ENCODE peak calls at places on chromosomes 13 and 19, in six cellular contexts. O is stimulated activated CD4-positive, alpha-beta T cell treated with anti-CD3 and anti-CD28 coated beads, Interleukin-12 subunit alpha, Interleukin-12 subunit beta, amount 100 ng/mL, for 4 hours; M is stimulated activated CD8-positive, alpha-beta memory T cell treated with anti-CD3 and anti-CD28 coated beads, Interleukin-2, amount 100 ng/mL, for 48 hours; Y is amygdala; B is KG1; F is A549. N is an unnamed sample.

GRCh38 chr19:22052644-22053013 is 345 bp downstream of the ZNF257 start:
- DNase-seq in O (no peak), M (no peak), Y (no peak), B (no peak), F (no peak), N (no peak)

GRCh38 chr19:4391701-4392543 is 8.4 kb downstream of the SH3GL1 start:
- DNase-seq in O (no peak), M (no peak), Y (no peak), B (no peak), F (no peak), N (no peak)

GRCh38 chr13:60756306-60756705 is 359.3 kb downstream of the TDRD3 start:
- DNase-seq in O (no peak), M (no peak), Y (no peak), B (no peak), F (no peak), N (no peak)

GRCh38 chr13:44272692-44273091 is 100.9 kb upstream of the SERP2 start:
- DNase-seq in O (no peak), M (no peak), Y (no peak), B (no peak), F (no peak), N (peak; percentile 86)

GRCh38 chr19:37572203-37572602 is 22.4 kb downstream of the ZNF571 start:
- DNase-seq in O (no peak), M (no peak), Y (no peak), B (no peak), F (no peak), N (peak; percentile 36)

GRCh38 chr13:51359352-51359751 is 19.9 kb downstream of the SERPINE3 start:
- DNase-seq in O (no peak), M (no peak), Y (no peak), B (no peak), F (no peak), N (no peak)

GRCh38 chr13:75365724-75366173 is 116.2 kb downstream of the TBC1D4 start:
- DNase-seq in O (no peak), M (no peak), Y (no peak), B (no peak), F (peak; percentile 1), N (peak; percentile 93)

GRCh38 chr19:11699931-11700794 is 38.6 kb downstream of the ZNF823 start:
- DNase-seq in O (no peak), M (no peak), Y (no peak), B (no peak), F (no peak), N (peak; percentile 43)

GRCh38 chr19:13784731-13785452 is 10.4 kb upstream of the ZSWIM4 start:
- DNase-seq in O (peak; percentile 71), M (peak; percentile 63), Y (peak; percentile 48), B (peak; percentile 37), F (no peak), N (peak; percentile 68)

GRCh38 chr13:44197791-44198770 is 175.5 kb upstream of the SERP2 start:
- DNase-seq in O (no peak), M (peak; percentile 20), Y (no peak), B (no peak), F (no peak), N (peak; percentile 83)

GRCh38 chr13:85742355-85742754 is 56.9 kb downstream of the SLITRK6 start:
- DNase-seq in O (no peak), M (no peak), Y (no peak), B (no peak), F (no peak), N (no peak)

GRCh38 chr13:60431108-60431700 is 34.2 kb downstream of the TDRD3 start:
- DNase-seq in O (no peak), M (no peak), Y (no peak), B (peak; percentile 41), F (peak; percentile 18), N (peak; percentile 51)

GRCh38 chr13:51547425-51548176 is 36.7 kb upstream of the WDFY2 start:
- DNase-seq in O (no peak), M (no peak), Y (no peak), B (no peak), F (no peak), N (no peak)

GRCh38 chr19:31947436-31947835 is 398.0 kb upstream of the ZNF507 start:
- DNase-seq in O (no peak), M (no peak), Y (no peak), B (no peak), F (no peak), N (no peak)

GRCh38 chr19:17495639-17496265 is 15.7 kb upstream of the PGLS start:
- DNase-seq in O (no peak), M (no peak), Y (no peak), B (no peak), F (no peak), N (no peak)

GRCh38 chr19:33660426-33661160 is 38.8 kb downstream of the CHST8 start:
- DNase-seq in O (no peak), M (no peak), Y (no peak), B (no peak), F (no peak), N (no peak)

GRCh38 chr13:35127466-35127865 is 185.4 kb downstream of the NBEA start:
- DNase-seq in O (no peak), M (no peak), Y (no peak), B (no peak), F (no peak), N (no peak)

GRCh38 chr13:19860884-19861655 is 2.4 kb downstream of the ZMYM5 start:
- DNase-seq in O (no peak), M (no peak), Y (no peak), B (no peak), F (no peak), N (peak; percentile 92)

GRCh38 chr19:10209305-10209704 is 14.6 kb upstream of the DNMT1 start:
- DNase-seq in O (no peak), M (no peak), Y (no peak), B (no peak), F (no peak), N (peak; percentile 63)

GRCh38 chr13:101325423-101325822 is 90.9 kb downstream of the NALCN start:
- DNase-seq in O (no peak), M (no peak), Y (no peak), B (no peak), F (no peak), N (no peak)

GRCh38 chr19:31127132-31127967 is 221.9 kb downstream of the TSHZ3 start:
- DNase-seq in O (no peak), M (no peak), Y (no peak), B (no peak), F (peak; percentile 67), N (peak; percentile 85)

GRCh38 chr19:35673121-35673804 is 6.9 kb downstream of the UPK1A start:
- DNase-seq in O (peak; percentile 34), M (peak; percentile 37), Y (no peak), B (no peak), F (peak; percentile 99), N (peak; percentile 67)

GRCh38 chr19:5024282-5024681 is 55.4 kb downstream of the KDM4B start:
- DNase-seq in O (no peak), M (no peak), Y (no peak), B (no peak), F (no peak), N (no peak)

GRCh38 chr19:5455367-5456129 is at the start of gene ZNRF4:
- DNase-seq in O (no peak), M (no peak), Y (no peak), B (no peak), F (no peak), N (no peak)

GRCh38 chr19:49596954-49597702 is 6.1 kb downstream of the PRR12 start:
- DNase-seq in O (no peak), M (no peak), Y (no peak), B (no peak), F (no peak), N (no peak)

GRCh38 chr19:3098141-3098514 is 4.0 kb downstream of the GNA11 start:
- DNase-seq in O (no peak), M (no peak), Y (no peak), B (no peak), F (no peak), N (no peak)

GRCh38 chr19:7908742-7909461 is 5.2 kb downstream of the MAP2K7 start:
- DNase-seq in O (no peak), M (no peak), Y (no peak), B (no peak), F (no peak), N (no peak)

GRCh38 chr13:70171151-70171550 is 62.9 kb upstream of the KLHL1 start:
- DNase-seq in O (no peak), M (no peak), Y (no peak), B (no peak), F (no peak), N (no peak)

GRCh38 chr13:107476068-107476467 is 739.3 kb downstream of the LIG4 start:
- DNase-seq in O (no peak), M (no peak), Y (no peak), B (no peak), F (no peak), N (peak; percentile 15)

GRCh38 chr13:33940256-33940655 is 122.3 kb downstream of the RFC3 start:
- DNase-seq in O (no peak), M (no peak), Y (no peak), B (no peak), F (no peak), N (no peak)

GRCh38 chr19:50322931-50323781 is 6.0 kb downstream of the KCNC3 start:
- DNase-seq in O (no peak), M (no peak), Y (no peak), B (no peak), F (no peak), N (no peak)

N was measured in M059J.